ENCODE peak calls at places on chromosome 1, in five cellular contexts. R is mesothelial cell of epicardium, O is H9, E is foreskin fibroblast, S is thyroid gland. G is an unnamed sample.

GRCh38 chr1:201711101-201711597 is 117.8 kb upstream of the IPO9 start:
- DNase-seq in R (no peak), O (no peak), E (no peak), S (no peak), G (no peak)

GRCh38 chr1:196955926-196956325 is 12.4 kb downstream of the CFHR2 start:
- DNase-seq in R (no peak), O (no peak), E (no peak), S (no peak), G (no peak)

GRCh38 chr1:230141002-230141648 is 74.1 kb downstream of the GALNT2 start:
- DNase-seq in R (no peak), O (no peak), E (peak), S (no peak), G (no peak)

GRCh38 chr1:37811027-37811655 is 3.1 kb upstream of the YRDC start:
- DNase-seq in R (peak), O (peak), E (peak), S (peak), G (peak)

GRCh38 chr1:9250586-9251381 is 16.2 kb downstream of the H6PD start:
- DNase-seq in R (no peak), O (no peak), E (no peak), S (peak), G (no peak)

GRCh38 chr1:34736711-34737110 is 18.1 kb upstream of the GJB5 start:
- DNase-seq in R (no peak), O (no peak), E (no peak), S (no peak), G (no peak)

GRCh38 chr1:23478896-23479790 is 4.8 kb downstream of the ASAP3 start:
- DNase-seq in R (no peak), O (no peak), E (peak), S (peak), G (no peak)

GRCh38 chr1:94739521-94740061 is 80.6 kb upstream of the SLC44A3 start:
- DNase-seq in R (no peak), O (no peak), E (peak), S (no peak), G (no peak)

GRCh38 chr1:34113362-34113761 is 51.7 kb downstream of the CSMD2 start:
- DNase-seq in R (no peak), O (peak), E (no peak), S (no peak), G (no peak)

GRCh38 chr1:229336345-229336744 is 6.5 kb downstream of the CCSAP start:
- DNase-seq in R (no peak), O (no peak), E (no peak), S (no peak), G (no peak)

GRCh38 chr1:38114231-38114630 is 67.6 kb upstream of the POU3F1 start:
- DNase-seq in R (no peak), O (no peak), E (no peak), S (no peak), G (no peak)

GRCh38 chr1:109722920-109723319 is 10.9 kb downstream of the GSTM5 start:
- DNase-seq in R (no peak), O (no peak), E (no peak), S (no peak), G (no peak)

GRCh38 chr1:212432163-212432705 is 486 bp upstream of the NENF start:
- DNase-seq in R (no peak), O (no peak), E (no peak), S (no peak), G (no peak)

GRCh38 chr1:55311057-55311631 is 96.0 kb upstream of the USP24 start:
- DNase-seq in R (no peak), O (no peak), E (peak), S (no peak), G (no peak)

GRCh38 chr1:10530281-10530740 is 55.6 kb downstream of the PEX14 start:
- DNase-seq in R (peak), O (peak), E (no peak), S (peak), G (no peak)

GRCh38 chr1:155008015-155008941 is 5.7 kb downstream of the ZBTB7B start:
- DNase-seq in R (no peak), O (no peak), E (no peak), S (peak), G (no peak)

GRCh38 chr1:75519626-75520025 is 91.3 kb downstream of the SLC44A5 start:
- DNase-seq in R (no peak), O (no peak), E (no peak), S (no peak), G (no peak)

GRCh38 chr1:55204997-55205396 is 10.2 kb downstream of the USP24 start:
- DNase-seq in R (no peak), O (no peak), E (peak), S (no peak), G (no peak)

GRCh38 chr1:34858901-34859441 is 578 bp downstream of the SMIM12 start:
- DNase-seq in R (no peak), O (no peak), E (peak), S (no peak), G (no peak)

GRCh38 chr1:234212764-234213406 is 160.4 kb upstream of the COA6 start:
- DNase-seq in R (no peak), O (peak), E (no peak), S (no peak), G (no peak)
- TF ChIP-seq CTCF in R (no peak), O (peak), E (peak), S (no peak), G (no peak)

GRCh38 chr1:167748901-167749300 is 27.1 kb downstream of the MPZL1 start:
- DNase-seq in R (no peak), O (no peak), E (no peak), S (no peak), G (no peak)

GRCh38 chr1:167747988-167748387 is 26.2 kb downstream of the MPZL1 start:
- DNase-seq in R (no peak), O (no peak), E (no peak), S (no peak), G (no peak)

GRCh38 chr1:167746988-167747655 is 25.3 kb downstream of the MPZL1 start:
- DNase-seq in R (no peak), O (no peak), E (no peak), S (no peak), G (no peak)

GRCh38 chr1:167746013-167746672 is 24.4 kb downstream of the MPZL1 start:
- DNase-seq in R (no peak), O (no peak), E (no peak), S (no peak), G (no peak)

GRCh38 chr1:167744901-167745300 is 23.1 kb downstream of the MPZL1 start:
- DNase-seq in R (no peak), O (no peak), E (no peak), S (no peak), G (no peak)
- TF ChIP-seq CTCF in R (no peak), O (no peak), E (no peak), S (no peak), G (no peak)

GRCh38 chr1:14607295-14607694 is 8.8 kb downstream of the KAZN start:
- DNase-seq in R (no peak), O (no peak), E (no peak), S (no peak), G (no peak)

GRCh38 chr1:14605945-14606344 is 7.5 kb downstream of the KAZN start:
- DNase-seq in R (no peak), O (no peak), E (no peak), S (peak), G (no peak)

GRCh38 chr1:14608308-14608707 is 9.8 kb downstream of the KAZN start:
- DNase-seq in R (no peak), O (no peak), E (no peak), S (no peak), G (no peak)

GRCh38 chr1:14604414-14604813 is 5.9 kb downstream of the KAZN start:
- DNase-seq in R (no peak), O (no peak), E (no peak), S (no peak), G (no peak)

DNA sequence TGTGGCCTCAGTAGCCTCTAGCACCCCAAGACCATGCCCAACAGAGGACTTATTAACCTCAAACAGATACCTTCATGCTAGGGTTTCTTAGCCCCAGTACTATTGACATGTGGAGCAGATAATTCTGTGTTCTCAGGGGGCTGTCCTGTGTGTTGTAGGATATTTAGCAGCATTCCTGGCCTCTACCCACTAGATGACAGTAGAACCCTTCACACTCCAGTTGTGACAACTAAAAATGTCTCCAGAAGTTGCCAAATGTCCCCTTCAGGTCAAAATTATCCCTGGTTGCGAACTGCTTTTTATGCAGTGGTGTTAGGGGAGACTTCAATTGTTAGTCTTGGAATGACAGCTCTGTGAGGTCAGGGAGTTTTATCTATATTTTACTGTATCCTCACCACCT is 8.1 kb downstream of the KAZN start:
- DNase-seq in R (no peak), O (no peak), E (no peak), S (no peak), G (no peak)
- TF ChIP-seq CTCF in R (no peak), O (peak), E (no peak), S (no peak), G (no peak)

GRCh38 chr1:168939947-168940223 is 166.6 kb upstream of the ATP1B1 start:
- DNase-seq in R (no peak), O (no peak), E (no peak), S (no peak), G (no peak)

GRCh38 chr1:168942165-168942564 is 164.3 kb upstream of the ATP1B1 start:
- DNase-seq in R (no peak), O (no peak), E (no peak), S (no peak), G (no peak)

GRCh38 chr1:168949672-168950071 is 156.8 kb upstream of the ATP1B1 start:
- DNase-seq in R (no peak), O (no peak), E (no peak), S (no peak), G (no peak)

GRCh38 chr1:168947039-168947438 is 159.5 kb upstream of the ATP1B1 start:
- DNase-seq in R (no peak), O (no peak), E (no peak), S (peak), G (no peak)

GRCh38 chr1:168945870-168946269 is 160.6 kb upstream of the ATP1B1 start:
- DNase-seq in R (no peak), O (no peak), E (no peak), S (peak), G (no peak)
- TF ChIP-seq CTCF in R (no peak), O (no peak), E (no peak), S (no peak), G (no peak)

GRCh38 chr1:158798531-158798930 is 17.5 kb upstream of the OR6N2 start:
- DNase-seq in R (no peak), O (no peak), E (no peak), S (no peak), G (no peak)
- TF ChIP-seq CTCF in R (peak), O (peak), E (no peak), S (no peak), G (no peak)

DNA sequence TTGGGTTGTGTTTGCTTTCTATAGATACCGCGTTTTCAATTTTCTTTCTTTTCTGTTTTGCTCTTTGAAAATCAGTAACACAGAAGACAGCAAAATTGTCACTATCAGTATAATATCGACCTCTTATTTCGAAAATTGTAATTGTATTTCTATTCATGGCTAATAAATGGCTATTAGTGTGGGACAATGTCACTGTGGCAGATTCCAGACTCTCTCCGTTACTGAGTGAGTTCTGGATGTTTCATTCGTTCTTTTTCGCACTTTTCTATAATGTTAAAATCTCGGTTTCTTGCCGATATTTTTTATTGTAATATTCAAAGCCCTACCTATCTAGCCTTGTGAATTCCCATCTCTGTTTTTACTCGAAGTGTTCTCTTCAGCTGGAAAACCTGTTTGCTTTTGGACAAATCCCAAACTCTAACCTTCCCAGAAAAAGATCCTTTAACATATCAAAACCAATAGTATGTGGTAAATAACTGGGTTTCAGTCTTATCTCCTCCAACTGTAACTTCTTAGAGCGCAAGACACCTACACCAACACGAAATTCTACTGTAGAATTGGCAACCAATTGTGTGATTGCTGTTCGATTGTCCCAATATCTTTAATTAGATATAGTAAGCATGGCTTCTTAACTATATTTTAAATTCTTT is 6.0 kb upstream of the MPZL1 start:
- DNase-seq in R (no peak), O (no peak), E (no peak), S (no peak), G (no peak)
- TF ChIP-seq CTCF in R (no peak), O (peak), E (no peak), S (peak), G (peak)

GRCh38 chr1:42223036-42223435 is 58.5 kb upstream of the GUCA2A start:
- DNase-seq in R (no peak), O (no peak), E (no peak), S (no peak), G (no peak)

GRCh38 chr1:42219627-42220026 is 55.1 kb upstream of the GUCA2A start:
- DNase-seq in R (no peak), O (no peak), E (no peak), S (no peak), G (no peak)

GRCh38 chr1:42221952-42222606 is 57.5 kb upstream of the GUCA2A start:
- DNase-seq in R (no peak), O (no peak), E (no peak), S (no peak), G (no peak)
- TF ChIP-seq CTCF in R (no peak), O (no peak), E (no peak), S (no peak), G (no peak)

GRCh38 chr1:3440711-3441389 is 13.6 kb upstream of the ARHGEF16 start:
- DNase-seq in R (no peak), O (no peak), E (no peak), S (no peak), G (no peak)
- TF ChIP-seq CTCF in R (no peak), O (no peak), E (no peak), S (no peak), G (no peak)

GRCh38 chr1:85230305-85230977 is 29.0 kb downstream of the C1orf52 start:
- DNase-seq in R (no peak), O (peak), E (no peak), S (no peak), G (no peak)
- TF ChIP-seq CTCF in R (no peak), O (peak), E (peak), S (no peak), G (no peak)